ENCODE peak calls at places on chromosomes 3 and 15, in eight cellular contexts. One of them, this sample, is unnamed. For H3K27me3, the result is how much of the 10 kb centered on the place peaks cover.

GRCh38 chr3:12946134-12946533 is 104.8 kb upstream of the RPL32 start:
- DNase-seq in stomach: no peak
- DNase-seq in heart right ventricle: no peak
- DNase-seq in CD8-positive, alpha-beta T cell: no peak
- DNase-seq in ovary: no peak
- DNase-seq in breast epithelium: no peak
- DNase-seq in psoas muscle: no peak
- DNase-seq in WERI-Rb-1: no peak
- DNase-seq in this sample: no peak

GRCh38 chr3:101072299-101072698 is 79.1 kb upstream of the ABI3BP start:
- DNase-seq in CD8-positive, alpha-beta T cell: no peak
- DNase-seq in stomach: no peak
- DNase-seq in psoas muscle: no peak
- DNase-seq in ovary: no peak
- DNase-seq in WERI-Rb-1: no peak
- DNase-seq in breast epithelium: no peak
- DNase-seq in heart right ventricle: no peak
- DNase-seq in this sample: no peak

GRCh38 chr15:89199734-89200133 is 21.6 kb downstream of the RLBP1 start:
- DNase-seq in CD8-positive, alpha-beta T cell: no peak
- DNase-seq in heart right ventricle: no peak
- DNase-seq in ovary: no peak
- DNase-seq in WERI-Rb-1: no peak
- DNase-seq in psoas muscle: no peak
- DNase-seq in breast epithelium: no peak
- DNase-seq in stomach: no peak
- DNase-seq in this sample: no peak

GRCh38 chr3:126341755-126342150 is 15.5 kb downstream of the KLF15 start:
- DNase-seq in breast epithelium: peak
- DNase-seq in psoas muscle: no peak
- DNase-seq in WERI-Rb-1: no peak
- DNase-seq in CD8-positive, alpha-beta T cell: no peak
- DNase-seq in stomach: no peak
- DNase-seq in ovary: peak
- DNase-seq in heart right ventricle: no peak
- DNase-seq in this sample: peak

GRCh38 chr3:52062499-52062898 is 6.1 kb upstream of the DUSP7 start:
- DNase-seq in heart right ventricle: no peak
- DNase-seq in WERI-Rb-1: no peak
- DNase-seq in breast epithelium: no peak
- DNase-seq in psoas muscle: peak
- DNase-seq in ovary: no peak
- DNase-seq in CD8-positive, alpha-beta T cell: no peak
- DNase-seq in stomach: no peak
- DNase-seq in this sample: peak

GRCh38 chr15:35777016-35777415 is 231.1 kb upstream of the DPH6 start:
- DNase-seq in heart right ventricle: no peak
- DNase-seq in stomach: no peak
- DNase-seq in ovary: no peak
- DNase-seq in psoas muscle: no peak
- DNase-seq in breast epithelium: no peak
- DNase-seq in CD8-positive, alpha-beta T cell: no peak
- DNase-seq in WERI-Rb-1: no peak
- DNase-seq in this sample: no peak

GRCh38 chr3:187516446-187516845 is 148.3 kb downstream of the RTP4 start:
- DNase-seq in ovary: no peak
- DNase-seq in stomach: no peak
- DNase-seq in breast epithelium: no peak
- DNase-seq in heart right ventricle: no peak
- DNase-seq in CD8-positive, alpha-beta T cell: no peak
- DNase-seq in WERI-Rb-1: no peak
- DNase-seq in psoas muscle: no peak
- DNase-seq in this sample: no peak

GRCh38 chr3:104909721-104910120 is 457.0 kb upstream of the ALCAM start:
- DNase-seq in stomach: no peak
- DNase-seq in breast epithelium: no peak
- DNase-seq in heart right ventricle: no peak
- DNase-seq in ovary: no peak
- DNase-seq in CD8-positive, alpha-beta T cell: no peak
- DNase-seq in psoas muscle: no peak
- DNase-seq in WERI-Rb-1: no peak
- DNase-seq in this sample: no peak

GRCh38 chr3:186857743-186858142 is 15.2 kb downstream of the ADIPOQ start:
- DNase-seq in ovary: no peak
- DNase-seq in heart right ventricle: no peak
- DNase-seq in stomach: no peak
- DNase-seq in psoas muscle: no peak
- DNase-seq in breast epithelium: no peak
- DNase-seq in CD8-positive, alpha-beta T cell: no peak
- DNase-seq in WERI-Rb-1: no peak
- DNase-seq in this sample: no peak

GRCh38 chr15:25862087-25862468 is 1.0 kb downstream of the ATP10A start:
- DNase-seq in CD8-positive, alpha-beta T cell: peak
- DNase-seq in heart right ventricle: no peak
- DNase-seq in psoas muscle: no peak
- DNase-seq in stomach: no peak
- DNase-seq in breast epithelium: no peak
- DNase-seq in WERI-Rb-1: no peak
- DNase-seq in ovary: no peak
- DNase-seq in this sample: no peak

GRCh38 chr3:25455316-25456232 is 27.5 kb downstream of the RARB start:
- DNase-seq in psoas muscle: peak
- DNase-seq in WERI-Rb-1: no peak
- DNase-seq in ovary: no peak
- DNase-seq in stomach: no peak
- DNase-seq in CD8-positive, alpha-beta T cell: no peak
- DNase-seq in breast epithelium: no peak
- DNase-seq in heart right ventricle: no peak
- DNase-seq in this sample: no peak

GRCh38 chr15:66707310-66708160 is 5.5 kb downstream of the SMAD6 start:
- DNase-seq in heart right ventricle: peak
- DNase-seq in CD8-positive, alpha-beta T cell: no peak
- DNase-seq in breast epithelium: no peak
- DNase-seq in psoas muscle: no peak
- DNase-seq in stomach: peak
- DNase-seq in WERI-Rb-1: peak
- DNase-seq in ovary: peak
- DNase-seq in this sample: peak

GRCh38 chr3:134682196-134682880 is 31.5 kb upstream of the KY start:
- DNase-seq in stomach: no peak
- DNase-seq in CD8-positive, alpha-beta T cell: no peak
- DNase-seq in psoas muscle: no peak
- DNase-seq in WERI-Rb-1: no peak
- DNase-seq in ovary: no peak
- DNase-seq in breast epithelium: no peak
- DNase-seq in heart right ventricle: no peak
- DNase-seq in this sample: no peak

GRCh38 chr3:144229973-144230372 is 258.4 kb downstream of the DIPK2A start:
- DNase-seq in ovary: no peak
- DNase-seq in psoas muscle: no peak
- DNase-seq in CD8-positive, alpha-beta T cell: no peak
- DNase-seq in WERI-Rb-1: no peak
- DNase-seq in stomach: no peak
- DNase-seq in heart right ventricle: no peak
- DNase-seq in breast epithelium: no peak
- DNase-seq in this sample: no peak

GRCh38 chr3:146543461-146544012 is 870 bp downstream of the PLSCR1 start:
- DNase-seq in heart right ventricle: no peak
- DNase-seq in CD8-positive, alpha-beta T cell: no peak
- DNase-seq in WERI-Rb-1: no peak
- DNase-seq in stomach: no peak
- DNase-seq in ovary: no peak
- DNase-seq in breast epithelium: no peak
- DNase-seq in psoas muscle: no peak
- DNase-seq in this sample: no peak

GRCh38 chr3:53531749-53532148 is 37.3 kb downstream of the CACNA1D start:
- DNase-seq in WERI-Rb-1: no peak
- DNase-seq in CD8-positive, alpha-beta T cell: no peak
- DNase-seq in heart right ventricle: no peak
- DNase-seq in psoas muscle: no peak
- DNase-seq in breast epithelium: no peak
- DNase-seq in stomach: no peak
- DNase-seq in ovary: no peak
- DNase-seq in this sample: no peak
- H3K27me3 ChIP-seq in WERI-Rb-1: under half
- H3K27me3 ChIP-seq in CD8-positive, alpha-beta T cell: under half
- H3K27me3 ChIP-seq in heart right ventricle: under half
- H3K27me3 ChIP-seq in psoas muscle: under half
- H3K27me3 ChIP-seq in breast epithelium: under half
- H3K27me3 ChIP-seq in stomach: under half
- H3K27me3 ChIP-seq in ovary: under half
- H3K27me3 ChIP-seq in this sample: under half

DNA sequence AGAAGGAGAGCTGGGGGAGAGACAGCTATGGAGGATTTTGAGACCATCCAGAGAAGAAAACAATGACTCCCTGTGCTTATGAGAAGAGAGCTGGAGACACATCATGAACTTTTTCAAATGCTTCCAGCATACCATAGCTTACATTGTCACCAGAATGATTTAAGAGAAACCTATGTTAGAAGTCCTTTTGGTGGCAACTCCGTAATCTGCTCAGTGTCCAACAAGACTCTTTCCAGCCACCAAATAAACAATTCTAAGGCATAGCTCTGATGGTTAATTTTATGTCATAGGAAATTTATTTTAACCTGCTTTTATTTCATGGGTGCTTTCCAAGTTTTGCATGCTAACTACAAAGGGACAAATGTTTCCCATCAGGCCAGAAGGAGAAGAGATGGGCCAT is 200.3 kb upstream of the MCTP2 start:
- DNase-seq in WERI-Rb-1: no peak
- DNase-seq in breast epithelium: no peak
- DNase-seq in stomach: no peak
- DNase-seq in ovary: no peak
- DNase-seq in CD8-positive, alpha-beta T cell: no peak
- DNase-seq in psoas muscle: no peak
- DNase-seq in heart right ventricle: no peak
- DNase-seq in this sample: no peak
- H3K27ac ChIP-seq in WERI-Rb-1: no peak
- H3K27ac ChIP-seq in breast epithelium: no peak
- H3K27ac ChIP-seq in stomach: peak
- H3K27ac ChIP-seq in ovary: no peak
- H3K27ac ChIP-seq in CD8-positive, alpha-beta T cell: no peak
- H3K27ac ChIP-seq in psoas muscle: no peak
- H3K27ac ChIP-seq in heart right ventricle: no peak
- H3K27ac ChIP-seq in this sample: peak

DNA sequence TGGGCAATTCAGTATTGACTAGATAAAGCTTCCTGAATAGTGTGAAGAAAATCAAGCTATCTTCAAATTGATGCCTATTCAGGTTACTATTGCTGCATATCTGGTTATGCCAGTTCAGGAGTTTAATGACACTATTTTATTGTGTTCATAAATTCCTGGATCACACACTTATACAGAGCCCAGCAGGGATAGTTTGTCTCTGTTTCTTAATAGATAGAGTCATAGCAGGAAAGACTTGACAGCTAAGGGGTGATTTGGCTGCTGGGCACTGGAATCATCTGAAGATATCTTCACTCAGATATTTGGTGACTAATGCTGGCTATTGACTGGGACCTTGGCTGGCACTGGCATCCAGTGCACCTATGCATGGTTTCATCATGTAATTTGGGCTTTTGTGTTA is 187.8 kb downstream of the PYDC2 start:
- DNase-seq in WERI-Rb-1: no peak
- DNase-seq in ovary: no peak
- DNase-seq in breast epithelium: no peak
- DNase-seq in heart right ventricle: no peak
- DNase-seq in stomach: no peak
- DNase-seq in CD8-positive, alpha-beta T cell: no peak
- DNase-seq in psoas muscle: no peak
- DNase-seq in this sample: no peak
- H3K27me3 ChIP-seq in WERI-Rb-1: under half
- H3K27me3 ChIP-seq in ovary: under half
- H3K27me3 ChIP-seq in breast epithelium: under half
- H3K27me3 ChIP-seq in heart right ventricle: under half
- H3K27me3 ChIP-seq in stomach: under half
- H3K27me3 ChIP-seq in CD8-positive, alpha-beta T cell: under half
- H3K27me3 ChIP-seq in psoas muscle: under half
- H3K27me3 ChIP-seq in this sample: under half

GRCh38 chr3:156825795-156826143 is 384 bp upstream of the LEKR1 start:
- DNase-seq in WERI-Rb-1: no peak
- DNase-seq in ovary: no peak
- DNase-seq in breast epithelium: no peak
- DNase-seq in heart right ventricle: no peak
- DNase-seq in CD8-positive, alpha-beta T cell: no peak
- DNase-seq in stomach: no peak
- DNase-seq in psoas muscle: no peak
- DNase-seq in this sample: no peak
- H3K27ac ChIP-seq in WERI-Rb-1: peak
- H3K27ac ChIP-seq in ovary: peak
- H3K27ac ChIP-seq in breast epithelium: peak
- H3K27ac ChIP-seq in heart right ventricle: peak
- H3K27ac ChIP-seq in CD8-positive, alpha-beta T cell: peak
- H3K27ac ChIP-seq in stomach: peak
- H3K27ac ChIP-seq in psoas muscle: peak
- H3K27ac ChIP-seq in this sample: peak

GRCh38 chr3:73409405-73409804 is 215.3 kb downstream of the PDZRN3 start:
- DNase-seq in breast epithelium: no peak
- DNase-seq in WERI-Rb-1: no peak
- DNase-seq in psoas muscle: no peak
- DNase-seq in ovary: no peak
- DNase-seq in CD8-positive, alpha-beta T cell: no peak
- DNase-seq in stomach: no peak
- DNase-seq in heart right ventricle: no peak
- DNase-seq in this sample: no peak

GRCh38 chr3:73413619-73414018 is 211.1 kb downstream of the PDZRN3 start:
- DNase-seq in breast epithelium: no peak
- DNase-seq in stomach: no peak
- DNase-seq in WERI-Rb-1: no peak
- DNase-seq in ovary: no peak
- DNase-seq in CD8-positive, alpha-beta T cell: no peak
- DNase-seq in heart right ventricle: no peak
- DNase-seq in psoas muscle: no peak
- DNase-seq in this sample: no peak

GRCh38 chr3:73408597-73408996 is 216.1 kb downstream of the PDZRN3 start:
- DNase-seq in heart right ventricle: no peak
- DNase-seq in WERI-Rb-1: no peak
- DNase-seq in breast epithelium: no peak
- DNase-seq in psoas muscle: no peak
- DNase-seq in ovary: no peak
- DNase-seq in CD8-positive, alpha-beta T cell: no peak
- DNase-seq in stomach: no peak
- DNase-seq in this sample: no peak

GRCh38 chr3:73412020-73412419 is 212.7 kb downstream of the PDZRN3 start:
- DNase-seq in CD8-positive, alpha-beta T cell: no peak
- DNase-seq in psoas muscle: no peak
- DNase-seq in WERI-Rb-1: no peak
- DNase-seq in stomach: no peak
- DNase-seq in breast epithelium: no peak
- DNase-seq in ovary: no peak
- DNase-seq in heart right ventricle: no peak
- DNase-seq in this sample: no peak

GRCh38 chr3:73411545-73411944 is 213.2 kb downstream of the PDZRN3 start:
- DNase-seq in stomach: no peak
- DNase-seq in breast epithelium: no peak
- DNase-seq in ovary: no peak
- DNase-seq in heart right ventricle: no peak
- DNase-seq in CD8-positive, alpha-beta T cell: no peak
- DNase-seq in psoas muscle: no peak
- DNase-seq in WERI-Rb-1: no peak
- DNase-seq in this sample: no peak
- H3K27me3 ChIP-seq in stomach: under half
- H3K27me3 ChIP-seq in breast epithelium: under half
- H3K27me3 ChIP-seq in ovary: under half
- H3K27me3 ChIP-seq in heart right ventricle: under half
- H3K27me3 ChIP-seq in CD8-positive, alpha-beta T cell: under half
- H3K27me3 ChIP-seq in psoas muscle: under half
- H3K27me3 ChIP-seq in WERI-Rb-1: under half
- H3K27me3 ChIP-seq in this sample: under half

This sample was measured in transverse colon.